ENCODE peak calls at places on chromosomes 5 and 9, in ten cellular contexts. M is SK-MEL-5; S is glutamatergic neuron; H is OCI-LY7; I is C1 segment of cervical spinal cord; K is right atrium auricular region; C is HT1080; A is hippocampal formation; R is osteocyte; G is activated naive CD4-positive, alpha-beta T cell treated with anti-CD3 and anti-CD28 coated beads for 36 hours. W is an unnamed sample.

GRCh38 chr9:88092699-88093359 is 45.4 kb downstream of the SPATA31C2 start:
- DNase-seq in M (no peak), S (peak; percentile 36), H (no peak), I (peak; percentile 14), K (peak; percentile 74), C (no peak), A (no peak), R (no peak), G (no peak), W (no peak)

GRCh38 chr5:14816999-14817761 is 54.4 kb downstream of the ANKH start:
- DNase-seq in M (no peak), S (no peak), H (no peak), I (no peak), K (peak; percentile 89), C (peak; percentile 93), A (peak; percentile 33), R (no peak), G (peak; percentile 63), W (no peak)

GRCh38 chr5:97525780-97526179 is 342.7 kb upstream of the RIOK2 start:
- DNase-seq in M (no peak), S (no peak), H (no peak), I (no peak), K (no peak), C (no peak), A (no peak), R (no peak), G (no peak), W (no peak)

GRCh38 chr5:168865973-168866372 is 286.8 kb upstream of the PANK3 start:
- DNase-seq in M (no peak), S (peak; percentile 71), H (no peak), I (no peak), K (no peak), C (no peak), A (no peak), R (no peak), G (no peak), W (no peak)

GRCh38 chr5:1028481-1029269 is 20.1 kb downstream of the NKD2 start:
- DNase-seq in M (no peak), S (peak; percentile 12), H (no peak), I (no peak), K (no peak), C (no peak), A (no peak), R (no peak), G (no peak), W (no peak)

GRCh38 chr5:470961-471749 is 28.2 kb downstream of the EXOC3 start:
- DNase-seq in M (no peak), S (peak; percentile 15), H (no peak), I (no peak), K (no peak), C (no peak), A (no peak), R (no peak), G (no peak), W (no peak)

GRCh38 chr9:137642118-137642601 is 23.4 kb downstream of the EHMT1 start:
- DNase-seq in M (no peak), S (no peak), H (no peak), I (no peak), K (no peak), C (no peak), A (no peak), R (no peak), G (no peak), W (no peak)

GRCh38 chr5:134438268-134438622 is 26.6 kb upstream of the CDKN2AIPNL start:
- DNase-seq in M (peak; percentile 26), S (no peak), H (no peak), I (no peak), K (no peak), C (peak; percentile 50), A (no peak), R (no peak), G (no peak), W (peak; percentile 22)

GRCh38 chr9:65426231-65426630 is 141.2 kb upstream of the FOXD4L5 start:
- DNase-seq in M (no peak), S (no peak), H (no peak), I (no peak), K (no peak), C (no peak), A (no peak), R (no peak), G (no peak), W (no peak)

GRCh38 chr5:1471240-1471853 is 26.1 kb upstream of the SLC6A3 start:
- DNase-seq in M (no peak), S (peak; percentile 5), H (no peak), I (no peak), K (no peak), C (no peak), A (no peak), R (no peak), G (no peak), W (no peak)

GRCh38 chr5:172816887-172817418 is 17.1 kb upstream of the ERGIC1 start:
- DNase-seq in M (no peak), S (no peak), H (no peak), I (no peak), K (no peak), C (peak; percentile 77), A (no peak), R (no peak), G (peak; percentile 49), W (no peak)

GRCh38 chr9:137029058-137029922 is 1.3 kb upstream of the ABCA2 start:
- DNase-seq in M (peak; percentile 74), S (peak; percentile 94), H (peak; percentile 78), I (peak; percentile 68), K (peak; percentile 74), C (peak; percentile 55), A (peak; percentile 31), R (peak; percentile 93), G (peak; percentile 82), W (peak; percentile 70)

GRCh38 chr5:124034301-124034700 is 522.3 kb downstream of the CSNK1G3 start:
- DNase-seq in M (no peak), S (no peak), H (peak; percentile 17), I (no peak), K (no peak), C (no peak), A (no peak), R (no peak), G (no peak), W (no peak)

GRCh38 chr5:142072488-142072887 is 36.1 kb upstream of the NDFIP1 start:
- DNase-seq in M (no peak), S (no peak), H (no peak), I (no peak), K (no peak), C (no peak), A (no peak), R (no peak), G (no peak), W (no peak)

GRCh38 chr9:134491856-134492255 is 149.7 kb upstream of the COL5A1 start:
- DNase-seq in M (no peak), S (no peak), H (no peak), I (no peak), K (no peak), C (no peak), A (no peak), R (no peak), G (no peak), W (no peak)

GRCh38 chr5:58930520-58930919 is 347.6 kb downstream of the RAB3C start:
- DNase-seq in M (no peak), S (no peak), H (no peak), I (no peak), K (no peak), C (no peak), A (no peak), R (no peak), G (no peak), W (no peak)

GRCh38 chr5:132190161-132190817 is 37.4 kb downstream of the P4HA2 start:
- DNase-seq in M (peak; percentile 86), S (no peak), H (peak; percentile 85), I (no peak), K (no peak), C (peak; percentile 76), A (peak; percentile 81), R (peak; percentile 36), G (no peak), W (no peak)

GRCh38 chr9:110828148-110828730 is 159.6 kb downstream of the MUSK start:
- DNase-seq in M (no peak), S (no peak), H (no peak), I (no peak), K (peak; percentile 77), C (no peak), A (peak; percentile 43), R (no peak), G (no peak), W (no peak)

GRCh38 chr9:76415154-76415553 is 20.9 kb upstream of the RFK start:
- DNase-seq in M (no peak), S (no peak), H (no peak), I (no peak), K (no peak), C (peak; percentile 62), A (no peak), R (no peak), G (no peak), W (no peak)

GRCh38 chr5:11273180-11273882 is 512.3 kb upstream of the DAP start:
- DNase-seq in M (no peak), S (no peak), H (no peak), I (no peak), K (no peak), C (no peak), A (no peak), R (no peak), G (no peak), W (no peak)

GRCh38 chr5:125004009-125004408 is 257.6 kb upstream of the ZNF608 start:
- DNase-seq in M (no peak), S (no peak), H (no peak), I (no peak), K (no peak), C (no peak), A (no peak), R (no peak), G (no peak), W (no peak)